ENCODE peak calls at places on chromosomes 6 and 20, in five cellular contexts. U, M, A, L and C are unnamed samples.

GRCh38 chr6:4936681-4937041 is 67.2 kb downstream of the RPP40 start:
- DNase-seq in U (peak), M (peak), A (peak), L (no peak), C (no peak)

GRCh38 chr6:41497994-41498393 is 48.2 kb upstream of the FOXP4 start:
- DNase-seq in U (no peak), M (peak), A (no peak), L (no peak), C (no peak)

GRCh38 chr6:158508450-158508849 is 51.4 kb upstream of the TMEM181 start:
- DNase-seq in U (no peak), M (no peak), A (no peak), L (no peak), C (no peak)

GRCh38 chr20:23048283-23049200 is 930 bp downstream of the THBD start:
- DNase-seq in U (no peak), M (peak), A (peak), L (peak), C (peak)

GRCh38 chr6:34049395-34050342 is 96.2 kb downstream of the GRM4 start:
- DNase-seq in U (no peak), M (no peak), A (no peak), L (no peak), C (no peak)

GRCh38 chr6:153568601-153569000 is 437.5 kb upstream of the RGS17 start:
- DNase-seq in U (no peak), M (peak), A (no peak), L (no peak), C (no peak)

GRCh38 chr6:156406099-156406498 is 371.1 kb upstream of the ARID1B start:
- DNase-seq in U (no peak), M (no peak), A (no peak), L (no peak), C (no peak)

GRCh38 chr6:106974999-106975698 is 620 bp upstream of the CD24 start:
- DNase-seq in U (no peak), M (no peak), A (no peak), L (no peak), C (peak)

GRCh38 chr20:4812641-4813075 is 90.9 kb downstream of the PRND start:
- DNase-seq in U (no peak), M (no peak), A (no peak), L (no peak), C (no peak)

GRCh38 chr6:21679761-21680265 is 86.3 kb downstream of the SOX4 start:
- DNase-seq in U (no peak), M (peak), A (no peak), L (no peak), C (no peak)

GRCh38 chr6:113644861-113645575 is 212.1 kb upstream of the MARCKS start:
- DNase-seq in U (no peak), M (peak), A (no peak), L (no peak), C (no peak)

GRCh38 chr6:10719386-10720228 is 3.3 kb upstream of the TMEM14C start:
- DNase-seq in U (no peak), M (no peak), A (no peak), L (no peak), C (no peak)

GRCh38 chr20:64226686-64227576 is 28.6 kb upstream of the PCMTD2 start:
- DNase-seq in U (no peak), M (no peak), A (no peak), L (no peak), C (no peak)

GRCh38 chr6:6971369-6971768 is 136.4 kb upstream of the RREB1 start:
- DNase-seq in U (no peak), M (no peak), A (no peak), L (no peak), C (no peak)

GRCh38 chr6:137860394-137861005 is 6.6 kb upstream of the TNFAIP3 start:
- DNase-seq in U (no peak), M (no peak), A (no peak), L (no peak), C (no peak)

GRCh38 chr6:28943557-28944411 is 20.0 kb upstream of the TRIM27 start:
- DNase-seq in U (peak), M (peak), A (peak), L (peak), C (peak)

GRCh38 chr20:14829897-14830296 is 492.5 kb upstream of the FLRT3 start:
- DNase-seq in U (no peak), M (no peak), A (no peak), L (no peak), C (no peak)

GRCh38 chr6:21053612-21054011 is 519.4 kb downstream of the CDKAL1 start:
- DNase-seq in U (no peak), M (peak), A (no peak), L (no peak), C (no peak)

GRCh38 chr20:63394069-63394468 is 32.9 kb upstream of the CHRNA4 start:
- DNase-seq in U (peak), M (peak), A (no peak), L (no peak), C (no peak)

GRCh38 chr6:34549056-34549803 is 6.9 kb downstream of the SPDEF start:
- DNase-seq in U (no peak), M (no peak), A (no peak), L (no peak), C (no peak)

GRCh38 chr20:1764136-1765033 is 106.8 kb upstream of the SIRPG start:
- DNase-seq in U (peak), M (peak), A (peak), L (peak), C (peak)

GRCh38 chr6:166849762-166850181 is 106.6 kb downstream of the RNASET2 start:
- DNase-seq in U (no peak), M (no peak), A (no peak), L (no peak), C (no peak)

GRCh38 chr6:52454556-52454955 is 34.4 kb downstream of the EFHC1 start:
- DNase-seq in U (no peak), M (peak), A (no peak), L (no peak), C (no peak)

GRCh38 chr6:137927777-137928218 is 60.7 kb downstream of the TNFAIP3 start:
- DNase-seq in U (no peak), M (peak), A (no peak), L (no peak), C (no peak)

GRCh38 chr20:967796-968742 is 34.0 kb downstream of the RSPO4 start:
- DNase-seq in U (no peak), M (peak), A (peak), L (no peak), C (no peak)

GRCh38 chr6:26187981-26188635 is 100.9 kb downstream of the HFE start:
- DNase-seq in U (no peak), M (peak), A (no peak), L (no peak), C (no peak)

GRCh38 chr6:8065519-8065911 is 1.3 kb upstream of the BLOC1S5 start:
- DNase-seq in U (peak), M (no peak), A (no peak), L (no peak), C (no peak)

GRCh38 chr6:163946437-163946836 is 531.9 kb downstream of the QKI start:
- DNase-seq in U (no peak), M (no peak), A (peak), L (peak), C (no peak)

GRCh38 chr6:147947521-147947920 is 395.1 kb upstream of the SASH1 start:
- DNase-seq in U (no peak), M (peak), A (peak), L (no peak), C (no peak)

GRCh38 chr6:1407499-1407990 is 18.2 kb downstream of the FOXF2 start:
- DNase-seq in U (no peak), M (no peak), A (no peak), L (no peak), C (no peak)

GRCh38 chr20:50029697-50030428 is 47.1 kb downstream of the SNAI1 start:
- DNase-seq in U (no peak), M (peak), A (peak), L (peak), C (no peak)

GRCh38 chr6:125918681-125919566 is 37.6 kb upstream of the HINT3 start:
- DNase-seq in U (no peak), M (peak), A (peak), L (peak), C (no peak)

GRCh38 chr6:40353197-40353966 is 233.8 kb downstream of the LRFN2 start:
- DNase-seq in U (no peak), M (no peak), A (no peak), L (no peak), C (no peak)

GRCh38 chr6:151452750-151453427 is 963 bp upstream of the RMND1 start:
- DNase-seq in U (no peak), M (peak), A (peak), L (no peak), C (no peak)

GRCh38 chr6:130674604-130675003 is 152.6 kb upstream of the SMLR1 start:
- DNase-seq in U (no peak), M (peak), A (no peak), L (no peak), C (no peak)

GRCh38 chr20:16352751-16353150 is 220.5 kb downstream of the KIF16B start:
- DNase-seq in U (no peak), M (no peak), A (no peak), L (no peak), C (no peak)

GRCh38 chr6:34027445-34027936 is 118.4 kb downstream of the GRM4 start:
- DNase-seq in U (no peak), M (peak), A (peak), L (no peak), C (peak)

GRCh38 chr20:10555865-10556308 is 117.9 kb downstream of the JAG1 start:
- DNase-seq in U (no peak), M (peak), A (no peak), L (no peak), C (no peak)

GRCh38 chr6:37827603-37828265 is 8.2 kb downstream of the ZFAND3 start:
- DNase-seq in U (no peak), M (no peak), A (no peak), L (no peak), C (no peak)
- TF ChIP-seq CTCF in U (no peak), M (no peak), A (no peak), L (no peak), C (no peak)

DNA sequence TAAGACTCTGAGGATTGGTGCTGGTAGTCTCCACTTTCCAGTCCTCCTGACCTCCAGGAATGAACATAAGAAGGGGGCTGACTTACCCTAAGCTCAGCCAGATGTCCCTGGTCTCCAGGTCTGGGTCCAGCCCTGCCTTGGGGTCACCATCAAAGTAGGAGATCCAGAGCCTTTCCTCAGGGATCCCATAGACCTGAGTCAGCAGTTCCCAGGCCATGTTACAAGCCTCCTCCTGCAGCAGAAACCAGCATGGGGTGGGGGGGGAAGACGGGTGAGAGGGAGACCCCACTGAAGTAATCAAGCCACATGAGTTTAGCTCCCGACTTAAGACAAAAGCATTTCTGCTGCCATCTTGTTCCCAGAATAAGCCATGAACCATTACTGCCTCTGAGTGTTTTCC is 1.8 kb downstream of the AARS2 start:
- DNase-seq in U (no peak), M (no peak), A (no peak), L (no peak), C (no peak)
- TF ChIP-seq CTCF in U (no peak), M (no peak), A (no peak), L (no peak), C (no peak)

GRCh38 chr6:85771925-85772430 is 129.3 kb upstream of the SYNCRIP start:
- DNase-seq in U (no peak), M (no peak), A (no peak), L (no peak), C (no peak)

GRCh38 chr6:85772641-85773040 is 130.0 kb upstream of the SYNCRIP start:
- DNase-seq in U (no peak), M (no peak), A (no peak), L (no peak), C (no peak)

GRCh38 chr6:85771455-85771854 is 128.8 kb upstream of the SYNCRIP start:
- DNase-seq in U (no peak), M (no peak), A (no peak), L (no peak), C (no peak)

DNA sequence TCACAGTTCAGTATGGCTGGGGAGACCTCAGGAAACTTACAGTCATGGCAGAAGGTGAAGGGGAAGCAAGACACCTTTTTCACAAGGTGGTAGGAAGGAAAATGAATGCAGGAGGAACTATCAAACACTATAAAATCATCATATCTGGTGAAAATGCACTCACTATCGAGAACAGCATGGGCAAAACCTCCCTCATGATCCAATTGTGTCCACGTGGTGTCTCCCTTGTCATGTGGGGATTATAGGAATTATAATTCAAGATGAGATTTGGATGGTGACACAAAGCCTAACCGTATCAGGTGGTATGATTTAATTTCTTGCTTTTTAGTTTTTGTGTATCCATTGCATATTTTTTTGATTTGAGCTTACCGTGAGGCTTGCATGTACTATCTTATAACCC is 133.2 kb upstream of the SYNCRIP start:
- DNase-seq in U (no peak), M (no peak), A (no peak), L (no peak), C (no peak)
- TF ChIP-seq CTCF in U (no peak), M (no peak), A (no peak), L (no peak), C (no peak)

GRCh38 chr6:111282564-111282963 is 195.3 kb downstream of the SLC16A10 start:
- DNase-seq in U (no peak), M (no peak), A (no peak), L (no peak), C (no peak)
- TF ChIP-seq CTCF in U (no peak), M (no peak), A (no peak), L (no peak), C (no peak)

GRCh38 chr20:37542281-37542680 is 14.6 kb upstream of the BLCAP start:
- DNase-seq in U (no peak), M (no peak), A (no peak), L (no peak), C (no peak)

GRCh38 chr20:37545516-37545915 is 17.8 kb upstream of the BLCAP start:
- DNase-seq in U (no peak), M (no peak), A (no peak), L (no peak), C (no peak)

GRCh38 chr20:37541326-37541725 is 13.7 kb upstream of the BLCAP start:
- DNase-seq in U (no peak), M (no peak), A (no peak), L (no peak), C (no peak)

GRCh38 chr20:37544386-37544785 is 16.7 kb upstream of the BLCAP start:
- DNase-seq in U (no peak), M (no peak), A (no peak), L (no peak), C (no peak)

GRCh38 chr20:37543828-37544227 is 16.2 kb upstream of the BLCAP start:
- DNase-seq in U (no peak), M (peak), A (no peak), L (no peak), C (no peak)
- TF ChIP-seq CTCF in U (peak), M (peak), A (peak), L (no peak), C (peak)

GRCh38 chr20:38926934-38927616 is 858 bp downstream of the FAM83D start:
- DNase-seq in U (no peak), M (peak), A (no peak), L (no peak), C (no peak)

GRCh38 chr20:38927902-38928578 is 1.8 kb downstream of the FAM83D start:
- DNase-seq in U (no peak), M (no peak), A (no peak), L (no peak), C (no peak)

GRCh38 chr20:38924718-38925117 is 1.5 kb upstream of the FAM83D start:
- DNase-seq in U (no peak), M (no peak), A (no peak), L (no peak), C (no peak)

GRCh38 chr20:38930242-38930569 is 4.0 kb downstream of the FAM83D start:
- DNase-seq in U (no peak), M (no peak), A (no peak), L (no peak), C (no peak)

DNA sequence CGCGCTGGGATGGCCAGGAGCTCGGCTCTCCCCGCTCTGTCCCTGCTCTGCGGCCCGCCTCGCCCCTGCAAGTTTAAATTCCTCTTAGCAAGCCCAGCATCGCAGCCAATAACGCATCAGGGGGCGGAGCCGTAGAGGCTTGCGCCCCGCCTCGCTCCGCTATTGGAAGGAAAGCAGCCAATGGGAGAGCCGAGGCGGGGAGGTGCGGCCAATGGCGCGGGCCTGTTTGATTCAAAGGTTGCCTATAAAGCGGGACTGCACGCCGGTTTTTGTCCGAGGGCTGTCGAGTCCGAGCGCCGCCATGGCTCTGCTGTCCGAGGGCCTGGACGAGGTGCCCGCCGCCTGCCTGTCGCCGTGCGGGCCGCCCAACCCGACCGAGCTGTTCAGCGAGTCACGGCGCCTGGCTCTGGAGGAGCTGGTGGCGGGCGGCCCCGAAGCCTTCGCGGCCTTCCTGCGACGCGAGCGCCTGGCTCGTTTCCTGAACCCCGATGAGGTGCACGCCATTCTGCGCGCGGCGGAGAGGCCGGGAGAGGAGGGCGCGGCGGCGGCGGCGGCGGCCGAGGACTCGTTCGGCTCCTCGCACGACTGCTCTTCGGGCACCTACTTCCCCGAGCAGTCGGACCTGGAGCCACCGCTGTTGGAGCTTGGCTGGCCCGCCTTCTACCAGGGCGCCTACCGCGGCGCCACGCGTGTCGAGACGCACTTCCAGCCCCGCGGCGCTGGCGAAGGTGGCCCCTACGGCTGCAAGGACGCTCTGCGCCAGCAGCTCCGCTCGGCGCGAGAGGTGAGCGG is at the start of gene FAM83D:
- DNase-seq in U (peak), M (peak), A (peak), L (peak), C (peak)
- TF ChIP-seq CTCF in U (no peak), M (no peak), A (no peak), L (no peak), C (no peak)

GRCh38 chr6:105748737-105749161 is 337.4 kb upstream of the PRDM1 start:
- DNase-seq in U (no peak), M (peak), A (no peak), L (no peak), C (no peak)
- TF ChIP-seq CTCF in U (no peak), M (no peak), A (no peak), L (no peak), C (no peak)

GRCh38 chr20:40966103-40966502 is 62.5 kb upstream of the TOP1 start:
- DNase-seq in U (no peak), M (no peak), A (no peak), L (peak), C (no peak)
- TF ChIP-seq CTCF in U (no peak), M (peak), A (no peak), L (no peak), C (peak)

DNA sequence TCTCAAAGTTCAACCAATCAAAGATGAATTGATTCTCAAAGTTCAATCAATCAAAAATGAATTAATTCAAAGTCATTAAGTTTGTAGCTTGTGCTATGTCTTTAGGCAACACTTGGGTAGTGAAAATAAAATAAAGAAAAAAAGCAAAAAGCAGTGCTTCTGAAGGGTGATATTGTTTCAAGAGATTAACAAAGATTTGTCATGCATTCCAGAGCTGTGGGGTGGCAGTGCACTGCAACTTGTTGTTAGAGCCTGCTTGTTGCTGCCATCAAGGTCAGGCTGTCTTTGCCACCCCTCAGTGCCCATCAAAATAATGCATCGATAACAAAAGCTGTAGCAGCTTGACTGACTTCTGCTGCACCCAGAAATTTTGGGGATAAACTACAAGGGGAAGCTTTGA is 128.6 kb downstream of the RNF144B start:
- DNase-seq in U (no peak), M (no peak), A (no peak), L (no peak), C (no peak)
- TF ChIP-seq CTCF in U (no peak), M (no peak), A (no peak), L (no peak), C (no peak)

GRCh38 chr6:161635975-161636374 is 362.1 kb upstream of the AGPAT4 start:
- DNase-seq in U (no peak), M (no peak), A (no peak), L (no peak), C (no peak)
- TF ChIP-seq CTCF in U (no peak), M (no peak), A (no peak), L (no peak), C (no peak)